ENCODE peak calls at places on chromosomes 12 and 14, in ten cellular contexts. One of them, this sample, is unnamed.

GRCh38 chr12:90858261-90858660 is 96.7 kb downstream of the CCER1 start:
- DNase-seq in upper lobe of left lung: no peak
- DNase-seq in AG08395: no peak
- DNase-seq in stimulated activated CD4-positive, alpha-beta T cell treated with anti-CD3 and anti-CD28 coated beads, TNF-alpha, amount 100 ng/mL, for 48 hours: no peak
- DNase-seq in H54: no peak
- DNase-seq in prostate gland: peak; percentile 26
- DNase-seq in left cardiac atrium: no peak
- DNase-seq in activated CD8-positive, alpha-beta memory T cell treated with anti-CD3 and anti-CD28 coated beads, Interleukin-2, amount 50 U/mL, for 4 hours: no peak
- DNase-seq in naive thymus-derived CD4-positive, alpha-beta T cell: no peak
- DNase-seq in adipocyte: no peak
- DNase-seq in this sample: no peak

GRCh38 chr14:36333106-36333505 is 12.7 kb upstream of the MBIP start:
- DNase-seq in stimulated activated CD4-positive, alpha-beta T cell treated with anti-CD3 and anti-CD28 coated beads, TNF-alpha, amount 100 ng/mL, for 48 hours: no peak
- DNase-seq in adipocyte: no peak
- DNase-seq in AG08395: no peak
- DNase-seq in naive thymus-derived CD4-positive, alpha-beta T cell: no peak
- DNase-seq in upper lobe of left lung: no peak
- DNase-seq in prostate gland: no peak
- DNase-seq in left cardiac atrium: no peak
- DNase-seq in activated CD8-positive, alpha-beta memory T cell treated with anti-CD3 and anti-CD28 coated beads, Interleukin-2, amount 50 U/mL, for 4 hours: no peak
- DNase-seq in H54: no peak
- DNase-seq in this sample: no peak

GRCh38 chr14:76498976-76499375 is 123.0 kb downstream of the ESRRB start:
- DNase-seq in AG08395: no peak
- DNase-seq in naive thymus-derived CD4-positive, alpha-beta T cell: no peak
- DNase-seq in left cardiac atrium: no peak
- DNase-seq in prostate gland: no peak
- DNase-seq in upper lobe of left lung: no peak
- DNase-seq in adipocyte: no peak
- DNase-seq in stimulated activated CD4-positive, alpha-beta T cell treated with anti-CD3 and anti-CD28 coated beads, TNF-alpha, amount 100 ng/mL, for 48 hours: no peak
- DNase-seq in H54: no peak
- DNase-seq in activated CD8-positive, alpha-beta memory T cell treated with anti-CD3 and anti-CD28 coated beads, Interleukin-2, amount 50 U/mL, for 4 hours: no peak
- DNase-seq in this sample: no peak

GRCh38 chr12:46133751-46134150 is 135.1 kb downstream of the SLC38A1 start:
- DNase-seq in AG08395: no peak
- DNase-seq in activated CD8-positive, alpha-beta memory T cell treated with anti-CD3 and anti-CD28 coated beads, Interleukin-2, amount 50 U/mL, for 4 hours: no peak
- DNase-seq in stimulated activated CD4-positive, alpha-beta T cell treated with anti-CD3 and anti-CD28 coated beads, TNF-alpha, amount 100 ng/mL, for 48 hours: no peak
- DNase-seq in H54: no peak
- DNase-seq in prostate gland: no peak
- DNase-seq in adipocyte: peak; percentile 64
- DNase-seq in left cardiac atrium: no peak
- DNase-seq in upper lobe of left lung: no peak
- DNase-seq in naive thymus-derived CD4-positive, alpha-beta T cell: no peak
- DNase-seq in this sample: no peak

GRCh38 chr14:22900088-22900799 is 17.2 kb downstream of the REM2 start:
- DNase-seq in H54: no peak
- DNase-seq in naive thymus-derived CD4-positive, alpha-beta T cell: peak; percentile 41
- DNase-seq in activated CD8-positive, alpha-beta memory T cell treated with anti-CD3 and anti-CD28 coated beads, Interleukin-2, amount 50 U/mL, for 4 hours: no peak
- DNase-seq in upper lobe of left lung: no peak
- DNase-seq in AG08395: peak; percentile 82
- DNase-seq in left cardiac atrium: no peak
- DNase-seq in stimulated activated CD4-positive, alpha-beta T cell treated with anti-CD3 and anti-CD28 coated beads, TNF-alpha, amount 100 ng/mL, for 48 hours: peak; percentile 43
- DNase-seq in adipocyte: peak; percentile 85
- DNase-seq in prostate gland: peak; percentile 58
- DNase-seq in this sample: peak; percentile 54

GRCh38 chr12:108214486-108214885 is 85.4 kb downstream of the WSCD2 start:
- DNase-seq in prostate gland: no peak
- DNase-seq in activated CD8-positive, alpha-beta memory T cell treated with anti-CD3 and anti-CD28 coated beads, Interleukin-2, amount 50 U/mL, for 4 hours: no peak
- DNase-seq in AG08395: peak; percentile 57
- DNase-seq in stimulated activated CD4-positive, alpha-beta T cell treated with anti-CD3 and anti-CD28 coated beads, TNF-alpha, amount 100 ng/mL, for 48 hours: peak; percentile 3
- DNase-seq in adipocyte: peak; percentile 63
- DNase-seq in upper lobe of left lung: no peak
- DNase-seq in naive thymus-derived CD4-positive, alpha-beta T cell: no peak
- DNase-seq in H54: peak; percentile 38
- DNase-seq in left cardiac atrium: peak; percentile 33
- DNase-seq in this sample: no peak

GRCh38 chr14:46054526-46054925 is 597.1 kb downstream of the RPL10L start:
- DNase-seq in upper lobe of left lung: no peak
- DNase-seq in AG08395: peak; percentile 10
- DNase-seq in prostate gland: no peak
- DNase-seq in adipocyte: no peak
- DNase-seq in activated CD8-positive, alpha-beta memory T cell treated with anti-CD3 and anti-CD28 coated beads, Interleukin-2, amount 50 U/mL, for 4 hours: no peak
- DNase-seq in stimulated activated CD4-positive, alpha-beta T cell treated with anti-CD3 and anti-CD28 coated beads, TNF-alpha, amount 100 ng/mL, for 48 hours: no peak
- DNase-seq in naive thymus-derived CD4-positive, alpha-beta T cell: no peak
- DNase-seq in left cardiac atrium: no peak
- DNase-seq in H54: no peak
- DNase-seq in this sample: no peak

GRCh38 chr14:31937730-31938346 is 139.3 kb upstream of the ARHGAP5 start:
- DNase-seq in stimulated activated CD4-positive, alpha-beta T cell treated with anti-CD3 and anti-CD28 coated beads, TNF-alpha, amount 100 ng/mL, for 48 hours: peak; percentile 56
- DNase-seq in H54: peak; percentile 42
- DNase-seq in adipocyte: peak; percentile 49
- DNase-seq in left cardiac atrium: peak; percentile 69
- DNase-seq in AG08395: peak; percentile 85
- DNase-seq in naive thymus-derived CD4-positive, alpha-beta T cell: no peak
- DNase-seq in activated CD8-positive, alpha-beta memory T cell treated with anti-CD3 and anti-CD28 coated beads, Interleukin-2, amount 50 U/mL, for 4 hours: peak; percentile 47
- DNase-seq in upper lobe of left lung: no peak
- DNase-seq in prostate gland: no peak
- DNase-seq in this sample: peak; percentile 68

GRCh38 chr12:9951026-9951652 is 19.0 kb upstream of the CLEC2A start:
- DNase-seq in prostate gland: no peak
- DNase-seq in upper lobe of left lung: no peak
- DNase-seq in AG08395: peak; percentile 48
- DNase-seq in naive thymus-derived CD4-positive, alpha-beta T cell: peak; percentile 48
- DNase-seq in left cardiac atrium: no peak
- DNase-seq in H54: no peak
- DNase-seq in activated CD8-positive, alpha-beta memory T cell treated with anti-CD3 and anti-CD28 coated beads, Interleukin-2, amount 50 U/mL, for 4 hours: peak; percentile 22
- DNase-seq in stimulated activated CD4-positive, alpha-beta T cell treated with anti-CD3 and anti-CD28 coated beads, TNF-alpha, amount 100 ng/mL, for 48 hours: no peak
- DNase-seq in adipocyte: no peak
- DNase-seq in this sample: no peak

GRCh38 chr14:55780156-55780946 is 200.3 kb downstream of the KTN1 start:
- DNase-seq in stimulated activated CD4-positive, alpha-beta T cell treated with anti-CD3 and anti-CD28 coated beads, TNF-alpha, amount 100 ng/mL, for 48 hours: no peak
- DNase-seq in AG08395: peak; percentile 42
- DNase-seq in adipocyte: peak; percentile 87
- DNase-seq in naive thymus-derived CD4-positive, alpha-beta T cell: no peak
- DNase-seq in left cardiac atrium: peak; percentile 78
- DNase-seq in activated CD8-positive, alpha-beta memory T cell treated with anti-CD3 and anti-CD28 coated beads, Interleukin-2, amount 50 U/mL, for 4 hours: no peak
- DNase-seq in prostate gland: peak; percentile 68
- DNase-seq in H54: peak; percentile 16
- DNase-seq in upper lobe of left lung: no peak
- DNase-seq in this sample: peak; percentile 76

GRCh38 chr12:44804068-44804467 is 72.0 kb downstream of the NELL2 start:
- DNase-seq in left cardiac atrium: no peak
- DNase-seq in activated CD8-positive, alpha-beta memory T cell treated with anti-CD3 and anti-CD28 coated beads, Interleukin-2, amount 50 U/mL, for 4 hours: no peak
- DNase-seq in AG08395: no peak
- DNase-seq in prostate gland: no peak
- DNase-seq in naive thymus-derived CD4-positive, alpha-beta T cell: no peak
- DNase-seq in adipocyte: no peak
- DNase-seq in stimulated activated CD4-positive, alpha-beta T cell treated with anti-CD3 and anti-CD28 coated beads, TNF-alpha, amount 100 ng/mL, for 48 hours: no peak
- DNase-seq in upper lobe of left lung: no peak
- DNase-seq in H54: no peak
- DNase-seq in this sample: no peak

GRCh38 chr12:68221497-68221896 is 4.1 kb downstream of the IL26 start:
- DNase-seq in left cardiac atrium: no peak
- DNase-seq in upper lobe of left lung: no peak
- DNase-seq in stimulated activated CD4-positive, alpha-beta T cell treated with anti-CD3 and anti-CD28 coated beads, TNF-alpha, amount 100 ng/mL, for 48 hours: no peak
- DNase-seq in prostate gland: no peak
- DNase-seq in adipocyte: no peak
- DNase-seq in activated CD8-positive, alpha-beta memory T cell treated with anti-CD3 and anti-CD28 coated beads, Interleukin-2, amount 50 U/mL, for 4 hours: no peak
- DNase-seq in AG08395: no peak
- DNase-seq in H54: no peak
- DNase-seq in naive thymus-derived CD4-positive, alpha-beta T cell: no peak
- DNase-seq in this sample: no peak

GRCh38 chr14:102026934-102027333 is 59.9 kb downstream of the HSP90AA1 start:
- DNase-seq in adipocyte: no peak
- DNase-seq in AG08395: no peak
- DNase-seq in left cardiac atrium: no peak
- DNase-seq in H54: no peak
- DNase-seq in upper lobe of left lung: no peak
- DNase-seq in stimulated activated CD4-positive, alpha-beta T cell treated with anti-CD3 and anti-CD28 coated beads, TNF-alpha, amount 100 ng/mL, for 48 hours: no peak
- DNase-seq in naive thymus-derived CD4-positive, alpha-beta T cell: no peak
- DNase-seq in prostate gland: no peak
- DNase-seq in activated CD8-positive, alpha-beta memory T cell treated with anti-CD3 and anti-CD28 coated beads, Interleukin-2, amount 50 U/mL, for 4 hours: no peak
- DNase-seq in this sample: no peak

GRCh38 chr14:92586001-92586947 is 72.7 kb downstream of the RIN3 start:
- DNase-seq in AG08395: peak; percentile 89
- DNase-seq in activated CD8-positive, alpha-beta memory T cell treated with anti-CD3 and anti-CD28 coated beads, Interleukin-2, amount 50 U/mL, for 4 hours: no peak
- DNase-seq in adipocyte: peak; percentile 86
- DNase-seq in left cardiac atrium: no peak
- DNase-seq in naive thymus-derived CD4-positive, alpha-beta T cell: peak; percentile 66
- DNase-seq in H54: peak; percentile 28
- DNase-seq in stimulated activated CD4-positive, alpha-beta T cell treated with anti-CD3 and anti-CD28 coated beads, TNF-alpha, amount 100 ng/mL, for 48 hours: no peak
- DNase-seq in prostate gland: peak; percentile 21
- DNase-seq in upper lobe of left lung: no peak
- DNase-seq in this sample: peak; percentile 66

GRCh38 chr14:65229431-65230286 is 127.3 kb upstream of the MAX start:
- DNase-seq in left cardiac atrium: peak; percentile 41
- DNase-seq in stimulated activated CD4-positive, alpha-beta T cell treated with anti-CD3 and anti-CD28 coated beads, TNF-alpha, amount 100 ng/mL, for 48 hours: no peak
- DNase-seq in prostate gland: peak; percentile 17
- DNase-seq in activated CD8-positive, alpha-beta memory T cell treated with anti-CD3 and anti-CD28 coated beads, Interleukin-2, amount 50 U/mL, for 4 hours: peak; percentile 31
- DNase-seq in AG08395: peak; percentile 39
- DNase-seq in H54: no peak
- DNase-seq in naive thymus-derived CD4-positive, alpha-beta T cell: no peak
- DNase-seq in adipocyte: peak; percentile 66
- DNase-seq in upper lobe of left lung: peak; percentile 79
- DNase-seq in this sample: no peak

GRCh38 chr14:68018598-68018997 is 199.0 kb downstream of the RAD51B start:
- DNase-seq in stimulated activated CD4-positive, alpha-beta T cell treated with anti-CD3 and anti-CD28 coated beads, TNF-alpha, amount 100 ng/mL, for 48 hours: no peak
- DNase-seq in prostate gland: no peak
- DNase-seq in AG08395: no peak
- DNase-seq in naive thymus-derived CD4-positive, alpha-beta T cell: no peak
- DNase-seq in activated CD8-positive, alpha-beta memory T cell treated with anti-CD3 and anti-CD28 coated beads, Interleukin-2, amount 50 U/mL, for 4 hours: no peak
- DNase-seq in H54: no peak
- DNase-seq in adipocyte: no peak
- DNase-seq in upper lobe of left lung: no peak
- DNase-seq in left cardiac atrium: no peak
- DNase-seq in this sample: no peak

This sample was measured in HS-27A.